ENCODE peak calls at places on chromosomes 16 and 17, in six cellular contexts. One of them, this sample, is unnamed.

GRCh38 chr16:46962629-46963028 is 10.8 kb downstream of the DNAJA2 start:
- DNase-seq in H1: no peak
- DNase-seq in H9: no peak
- DNase-seq in neuronal stem cell: no peak
- DNase-seq in mesenchymal stem cell: no peak
- DNase-seq in IMR-90: no peak
- DNase-seq in this sample: no peak

GRCh38 chr16:23403547-23403946 is 49.4 kb downstream of the COG7 start:
- DNase-seq in H1: no peak
- DNase-seq in H9: no peak
- DNase-seq in mesenchymal stem cell: no peak
- DNase-seq in IMR-90: no peak
- DNase-seq in neuronal stem cell: no peak
- DNase-seq in this sample: no peak

GRCh38 chr17:33778505-33779398 is 476.3 kb upstream of the CCL2 start:
- DNase-seq in H1: peak
- DNase-seq in neuronal stem cell: peak
- DNase-seq in H9: peak
- DNase-seq in mesenchymal stem cell: peak
- DNase-seq in IMR-90: peak
- DNase-seq in this sample: peak

GRCh38 chr17:34163681-34164080 is 91.4 kb upstream of the CCL2 start:
- DNase-seq in mesenchymal stem cell: no peak
- DNase-seq in neuronal stem cell: peak
- DNase-seq in H9: peak
- DNase-seq in IMR-90: peak
- DNase-seq in H1: peak
- DNase-seq in this sample: peak

GRCh38 chr16:10231563-10231962 is 49.3 kb upstream of the GRIN2A start:
- DNase-seq in IMR-90: no peak
- DNase-seq in mesenchymal stem cell: no peak
- DNase-seq in neuronal stem cell: no peak
- DNase-seq in H9: no peak
- DNase-seq in H1: no peak
- DNase-seq in this sample: no peak

GRCh38 chr17:778096-778495 is 4.0 kb downstream of the GLOD4 start:
- DNase-seq in H9: no peak
- DNase-seq in neuronal stem cell: no peak
- DNase-seq in mesenchymal stem cell: no peak
- DNase-seq in IMR-90: no peak
- DNase-seq in H1: no peak
- DNase-seq in this sample: no peak

GRCh38 chr16:46673320-46674013 is 15.5 kb downstream of the VPS35 start:
- DNase-seq in IMR-90: peak
- DNase-seq in H1: peak
- DNase-seq in neuronal stem cell: peak
- DNase-seq in H9: peak
- DNase-seq in mesenchymal stem cell: peak
- DNase-seq in this sample: peak

GRCh38 chr17:82884341-82884871 is 44.6 kb upstream of the ZNF750 start:
- DNase-seq in mesenchymal stem cell: no peak
- DNase-seq in H1: no peak
- DNase-seq in IMR-90: no peak
- DNase-seq in H9: no peak
- DNase-seq in neuronal stem cell: no peak
- DNase-seq in this sample: no peak

GRCh38 chr17:29140051-29140582 is 40.1 kb downstream of the MYO18A start:
- DNase-seq in IMR-90: peak
- DNase-seq in mesenchymal stem cell: peak
- DNase-seq in neuronal stem cell: peak
- DNase-seq in H9: peak
- DNase-seq in H1: peak
- DNase-seq in this sample: peak

GRCh38 chr17:69960755-69961154 is 114.3 kb upstream of the KCNJ16 start:
- DNase-seq in neuronal stem cell: no peak
- DNase-seq in mesenchymal stem cell: no peak
- DNase-seq in H1: no peak
- DNase-seq in IMR-90: no peak
- DNase-seq in H9: no peak
- DNase-seq in this sample: no peak

GRCh38 chr17:14310584-14310983 is 9.7 kb downstream of the HS3ST3B1 start:
- DNase-seq in IMR-90: no peak
- DNase-seq in H9: peak
- DNase-seq in H1: peak
- DNase-seq in neuronal stem cell: no peak
- DNase-seq in mesenchymal stem cell: no peak
- DNase-seq in this sample: no peak

GRCh38 chr17:14311186-14311705 is 10.4 kb downstream of the HS3ST3B1 start:
- DNase-seq in neuronal stem cell: no peak
- DNase-seq in mesenchymal stem cell: no peak
- DNase-seq in H1: no peak
- DNase-seq in IMR-90: no peak
- DNase-seq in H9: no peak
- DNase-seq in this sample: no peak

GRCh38 chr17:14308965-14309879 is 8.3 kb downstream of the HS3ST3B1 start:
- DNase-seq in mesenchymal stem cell: peak
- DNase-seq in H9: peak
- DNase-seq in IMR-90: peak
- DNase-seq in neuronal stem cell: peak
- DNase-seq in H1: peak
- DNase-seq in this sample: peak

GRCh38 chr17:14308636-14308964 is 7.7 kb downstream of the HS3ST3B1 start:
- DNase-seq in neuronal stem cell: peak
- DNase-seq in H9: no peak
- DNase-seq in mesenchymal stem cell: peak
- DNase-seq in IMR-90: no peak
- DNase-seq in H1: no peak
- DNase-seq in this sample: no peak

DNA sequence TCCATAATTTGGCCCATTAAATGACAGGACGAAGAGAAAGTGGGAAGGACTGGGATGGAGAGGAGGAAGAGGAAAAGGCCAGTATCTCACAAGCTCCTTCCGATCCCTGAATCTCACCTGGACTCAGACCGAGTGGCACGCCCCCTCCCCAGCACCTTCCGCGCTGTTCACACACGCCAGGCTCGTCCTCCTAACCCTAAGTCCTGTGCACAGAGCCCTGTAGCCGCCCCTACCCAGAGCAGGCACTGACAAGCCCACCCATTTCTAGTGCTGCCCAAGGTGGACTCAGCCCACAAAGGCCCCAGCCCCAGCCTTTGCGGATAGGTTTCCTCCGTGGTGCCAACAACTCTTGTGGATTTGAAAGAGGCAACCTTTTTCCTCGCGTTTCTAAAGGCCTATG is 9.2 kb downstream of the HS3ST3B1 start:
- DNase-seq in IMR-90: no peak
- DNase-seq in mesenchymal stem cell: no peak
- DNase-seq in neuronal stem cell: no peak
- DNase-seq in H1: no peak
- DNase-seq in H9: peak
- DNase-seq in this sample: no peak
- H3K23ac ChIP-seq in IMR-90: peak
- H3K23ac ChIP-seq in mesenchymal stem cell: no peak
- H3K23ac ChIP-seq in neuronal stem cell: no peak
- H3K23ac ChIP-seq in H1: no peak
- H3K23ac ChIP-seq in H9: no peak
- H3K23ac ChIP-seq in this sample: no peak

DNA sequence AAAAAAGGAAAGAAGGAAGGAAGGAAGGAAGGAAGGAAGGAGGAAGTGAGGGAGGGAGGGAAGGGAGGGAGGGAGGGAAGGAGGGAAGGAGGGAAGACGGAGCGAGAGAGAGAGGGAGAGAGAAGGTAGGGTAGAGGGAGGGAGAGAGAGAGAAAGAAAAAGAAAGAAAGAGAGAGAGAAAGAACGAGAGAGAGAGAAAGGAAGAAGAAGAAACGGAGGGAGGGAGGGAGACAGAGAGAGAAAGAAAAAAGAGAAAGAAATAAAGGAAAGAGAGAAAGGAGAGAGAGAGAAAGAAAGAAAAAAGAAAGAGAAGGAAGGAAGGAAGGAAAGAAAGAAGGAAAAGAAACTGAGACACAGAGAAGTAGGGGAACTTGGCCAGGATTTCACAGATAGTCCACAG is 8.4 kb upstream of the SLC6A2 start:
- DNase-seq in mesenchymal stem cell: no peak
- DNase-seq in H1: no peak
- DNase-seq in neuronal stem cell: no peak
- DNase-seq in H9: no peak
- DNase-seq in IMR-90: no peak
- DNase-seq in this sample: no peak
- H2BK15ac ChIP-seq in mesenchymal stem cell: no peak
- H2BK15ac ChIP-seq in H1: no peak
- H2BK15ac ChIP-seq in neuronal stem cell: no peak
- H2BK15ac ChIP-seq in H9: no peak
- H2BK15ac ChIP-seq in IMR-90: no peak
- H2BK15ac ChIP-seq in this sample: no peak

GRCh38 chr17:80216473-80217456 is 3.4 kb downstream of the SGSH start:
- DNase-seq in neuronal stem cell: no peak
- DNase-seq in IMR-90: no peak
- DNase-seq in H1: no peak
- DNase-seq in mesenchymal stem cell: no peak
- DNase-seq in H9: no peak
- DNase-seq in this sample: no peak
- H3K23ac ChIP-seq in neuronal stem cell: no peak
- H3K23ac ChIP-seq in IMR-90: no peak
- H3K23ac ChIP-seq in H1: no peak
- H3K23ac ChIP-seq in mesenchymal stem cell: no peak
- H3K23ac ChIP-seq in H9: no peak
- H3K23ac ChIP-seq in this sample: no peak

DNA sequence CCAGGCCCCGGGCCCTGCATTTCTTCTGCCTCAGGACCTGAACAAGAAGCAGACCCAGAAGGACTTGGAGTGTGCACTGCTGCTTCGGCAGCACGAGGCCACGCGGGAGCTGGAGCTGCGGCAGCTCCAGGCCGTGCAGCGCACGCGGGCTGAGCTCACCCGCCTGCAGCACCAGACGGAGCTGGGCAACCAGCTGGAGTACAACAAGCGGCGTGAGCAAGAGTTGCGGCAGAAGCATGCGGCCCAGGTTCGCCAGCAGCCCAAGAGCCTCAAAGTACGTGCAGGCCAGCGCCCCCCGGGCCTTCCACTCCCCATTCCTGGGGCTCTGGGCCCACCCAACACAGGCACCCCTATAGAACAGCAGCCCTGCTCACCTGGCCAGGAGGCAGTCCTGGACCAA is 9.2 kb downstream of the HIRIP3 start:
- DNase-seq in H9: no peak
- DNase-seq in H1: no peak
- DNase-seq in mesenchymal stem cell: no peak
- DNase-seq in neuronal stem cell: no peak
- DNase-seq in IMR-90: no peak
- DNase-seq in this sample: no peak
- H2BK15ac ChIP-seq in H9: no peak
- H2BK15ac ChIP-seq in H1: no peak
- H2BK15ac ChIP-seq in mesenchymal stem cell: no peak
- H2BK15ac ChIP-seq in neuronal stem cell: no peak
- H2BK15ac ChIP-seq in IMR-90: no peak
- H2BK15ac ChIP-seq in this sample: no peak

GRCh38 chr16:4433914-4434787 is 8.5 kb downstream of the DNAJA3 start:
- DNase-seq in H1: no peak
- DNase-seq in H9: no peak
- DNase-seq in neuronal stem cell: no peak
- DNase-seq in mesenchymal stem cell: no peak
- DNase-seq in IMR-90: no peak
- DNase-seq in this sample: no peak

GRCh38 chr16:4435668-4436067 is 10.0 kb downstream of the DNAJA3 start:
- DNase-seq in H1: no peak
- DNase-seq in IMR-90: peak
- DNase-seq in neuronal stem cell: no peak
- DNase-seq in H9: no peak
- DNase-seq in mesenchymal stem cell: no peak
- DNase-seq in this sample: no peak

GRCh38 chr16:4442371-4442770 is 16.7 kb downstream of the DNAJA3 start:
- DNase-seq in IMR-90: no peak
- DNase-seq in neuronal stem cell: no peak
- DNase-seq in mesenchymal stem cell: no peak
- DNase-seq in H9: no peak
- DNase-seq in H1: no peak
- DNase-seq in this sample: no peak

GRCh38 chr16:4433228-4433627 is 7.6 kb downstream of the DNAJA3 start:
- DNase-seq in H1: no peak
- DNase-seq in IMR-90: no peak
- DNase-seq in neuronal stem cell: no peak
- DNase-seq in mesenchymal stem cell: no peak
- DNase-seq in H9: no peak
- DNase-seq in this sample: peak

DNA sequence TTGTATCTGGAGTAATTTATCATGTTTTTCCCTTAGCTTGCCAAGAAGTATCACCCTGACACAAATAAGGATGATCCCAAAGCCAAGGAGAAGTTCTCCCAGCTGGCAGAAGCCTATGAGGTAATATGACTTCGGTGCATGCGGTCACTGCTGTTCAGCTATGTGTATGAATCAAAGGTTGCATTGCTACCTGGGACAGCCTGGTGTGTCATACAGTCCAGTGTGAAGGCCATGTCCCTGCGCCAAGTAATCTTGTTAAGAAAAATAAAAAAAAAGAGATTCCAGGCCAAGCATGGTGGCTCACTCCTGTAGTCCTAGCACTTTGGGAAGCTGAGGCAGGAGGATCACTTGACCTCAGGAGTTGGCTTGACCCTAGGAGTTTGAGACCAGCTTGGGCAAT is 11.7 kb downstream of the DNAJA3 start:
- DNase-seq in H9: no peak
- DNase-seq in mesenchymal stem cell: no peak
- DNase-seq in H1: no peak
- DNase-seq in IMR-90: no peak
- DNase-seq in neuronal stem cell: no peak
- DNase-seq in this sample: no peak
- H3K23ac ChIP-seq in H9: no peak
- H3K23ac ChIP-seq in mesenchymal stem cell: no peak
- H3K23ac ChIP-seq in H1: no peak
- H3K23ac ChIP-seq in IMR-90: no peak
- H3K23ac ChIP-seq in neuronal stem cell: no peak
- H3K23ac ChIP-seq in this sample: no peak

DNA sequence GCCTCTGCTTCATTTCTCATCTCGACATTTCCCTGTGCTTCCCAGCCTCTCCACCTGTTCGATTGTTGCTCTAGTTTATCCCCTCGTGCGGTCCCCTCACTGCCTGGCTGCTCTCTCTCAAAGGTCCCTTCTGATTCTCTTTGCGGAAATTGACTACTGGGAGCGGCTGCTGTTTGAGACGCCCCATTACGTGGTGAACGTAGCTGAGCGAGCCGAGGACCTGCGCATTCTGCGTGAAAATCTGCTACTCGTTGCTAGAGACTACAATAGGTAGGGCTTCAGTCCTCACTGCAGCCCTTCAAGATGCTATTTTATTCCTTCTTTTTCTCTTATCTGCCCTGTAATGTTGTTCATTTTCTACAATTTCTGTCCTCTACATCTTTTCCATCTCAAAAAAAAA is 39.4 kb downstream of the DNAH2 start:
- DNase-seq in H1: no peak
- DNase-seq in neuronal stem cell: no peak
- DNase-seq in mesenchymal stem cell: no peak
- DNase-seq in H9: no peak
- DNase-seq in IMR-90: no peak
- DNase-seq in this sample: no peak
- H2BK15ac ChIP-seq in H1: no peak
- H2BK15ac ChIP-seq in neuronal stem cell: no peak
- H2BK15ac ChIP-seq in mesenchymal stem cell: no peak
- H2BK15ac ChIP-seq in H9: no peak
- H2BK15ac ChIP-seq in IMR-90: no peak
- H2BK15ac ChIP-seq in this sample: no peak

GRCh38 chr16:72850021-72850420 is 197.9 kb downstream of the ZFHX3 start:
- DNase-seq in neuronal stem cell: no peak
- DNase-seq in mesenchymal stem cell: no peak
- DNase-seq in H9: no peak
- DNase-seq in H1: no peak
- DNase-seq in IMR-90: no peak
- DNase-seq in this sample: no peak
- H3K23ac ChIP-seq in neuronal stem cell: no peak
- H3K23ac ChIP-seq in mesenchymal stem cell: no peak
- H3K23ac ChIP-seq in H9: no peak
- H3K23ac ChIP-seq in H1: no peak
- H3K23ac ChIP-seq in IMR-90: no peak
- H3K23ac ChIP-seq in this sample: no peak

This sample was measured in mesendoderm.